ENCODE peak calls at places on chromosomes 2 and 18, in five cellular contexts. One of them, this sample, is unnamed.

GRCh38 chr18:49892148-49892924 is 79.0 kb upstream of the ACAA2 start:
- DNase-seq in fibroblast of lung: peak; percentile 70
- DNase-seq in CD8-positive, alpha-beta T cell: no peak
- DNase-seq in dorsolateral prefrontal cortex: no peak
- DNase-seq in effector memory CD4-positive, alpha-beta T cell: no peak
- DNase-seq in this sample: no peak

GRCh38 chr2:105746177-105747080 is 1.7 kb downstream of the NCK2 start:
- DNase-seq in fibroblast of lung: no peak
- DNase-seq in CD8-positive, alpha-beta T cell: peak; percentile 69
- DNase-seq in dorsolateral prefrontal cortex: no peak
- DNase-seq in effector memory CD4-positive, alpha-beta T cell: peak; percentile 75
- DNase-seq in this sample: no peak

GRCh38 chr2:36706021-36706328 is 9.5 kb downstream of the VIT start:
- DNase-seq in fibroblast of lung: no peak
- DNase-seq in CD8-positive, alpha-beta T cell: no peak
- DNase-seq in dorsolateral prefrontal cortex: no peak
- DNase-seq in effector memory CD4-positive, alpha-beta T cell: no peak
- DNase-seq in this sample: no peak

GRCh38 chr2:191688934-191689695 is 11.2 kb downstream of the NABP1 start:
- DNase-seq in fibroblast of lung: peak; percentile 90
- DNase-seq in CD8-positive, alpha-beta T cell: no peak
- DNase-seq in dorsolateral prefrontal cortex: no peak
- DNase-seq in effector memory CD4-positive, alpha-beta T cell: no peak
- DNase-seq in this sample: no peak

GRCh38 chr18:22195052-22195451 is 25.7 kb downstream of the GATA6 start:
- DNase-seq in fibroblast of lung: no peak
- DNase-seq in CD8-positive, alpha-beta T cell: no peak
- DNase-seq in dorsolateral prefrontal cortex: no peak
- DNase-seq in effector memory CD4-positive, alpha-beta T cell: no peak
- DNase-seq in this sample: no peak

GRCh38 chr2:160165996-160166395 is 34.1 kb downstream of the ITGB6 start:
- DNase-seq in fibroblast of lung: no peak
- DNase-seq in CD8-positive, alpha-beta T cell: no peak
- DNase-seq in dorsolateral prefrontal cortex: no peak
- DNase-seq in effector memory CD4-positive, alpha-beta T cell: no peak
- DNase-seq in this sample: no peak

GRCh38 chr2:59034791-59035190 is 793.7 kb upstream of the FANCL start:
- DNase-seq in fibroblast of lung: peak; percentile 1
- DNase-seq in CD8-positive, alpha-beta T cell: no peak
- DNase-seq in dorsolateral prefrontal cortex: no peak
- DNase-seq in effector memory CD4-positive, alpha-beta T cell: no peak
- DNase-seq in this sample: no peak

GRCh38 chr2:234981197-234982095 is 29.6 kb downstream of the SH3BP4 start:
- DNase-seq in fibroblast of lung: peak; percentile 100
- DNase-seq in CD8-positive, alpha-beta T cell: no peak
- DNase-seq in dorsolateral prefrontal cortex: no peak
- DNase-seq in effector memory CD4-positive, alpha-beta T cell: no peak
- DNase-seq in this sample: no peak

GRCh38 chr18:50675043-50675442 is 115.2 kb downstream of the MAPK4 start:
- DNase-seq in fibroblast of lung: no peak
- DNase-seq in CD8-positive, alpha-beta T cell: no peak
- DNase-seq in dorsolateral prefrontal cortex: no peak
- DNase-seq in effector memory CD4-positive, alpha-beta T cell: no peak
- DNase-seq in this sample: no peak

GRCh38 chr2:160406591-160407392 is 86.8 kb downstream of the RBMS1 start:
- DNase-seq in fibroblast of lung: peak; percentile 84
- DNase-seq in CD8-positive, alpha-beta T cell: peak; percentile 56
- DNase-seq in dorsolateral prefrontal cortex: no peak
- DNase-seq in effector memory CD4-positive, alpha-beta T cell: peak; percentile 72
- DNase-seq in this sample: peak; percentile 16

GRCh38 chr18:45871655-45872054 is 46.2 kb downstream of the SIGLEC15 start:
- DNase-seq in fibroblast of lung: no peak
- DNase-seq in CD8-positive, alpha-beta T cell: no peak
- DNase-seq in dorsolateral prefrontal cortex: no peak
- DNase-seq in effector memory CD4-positive, alpha-beta T cell: no peak
- DNase-seq in this sample: no peak

GRCh38 chr2:238727585-238728321 is 120.1 kb upstream of the TWIST2 start:
- DNase-seq in fibroblast of lung: peak; percentile 63
- DNase-seq in CD8-positive, alpha-beta T cell: no peak
- DNase-seq in dorsolateral prefrontal cortex: no peak
- DNase-seq in effector memory CD4-positive, alpha-beta T cell: no peak
- DNase-seq in this sample: no peak

GRCh38 chr2:11582526-11583202 is 48.8 kb downstream of the GREB1 start:
- DNase-seq in fibroblast of lung: peak; percentile 6
- DNase-seq in CD8-positive, alpha-beta T cell: peak; percentile 35
- DNase-seq in dorsolateral prefrontal cortex: peak; percentile 78
- DNase-seq in effector memory CD4-positive, alpha-beta T cell: peak; percentile 36
- DNase-seq in this sample: peak; percentile 11

GRCh38 chr2:36478332-36478738 is 119.6 kb downstream of the FEZ2 start:
- DNase-seq in fibroblast of lung: peak; percentile 93
- DNase-seq in CD8-positive, alpha-beta T cell: no peak
- DNase-seq in dorsolateral prefrontal cortex: no peak
- DNase-seq in effector memory CD4-positive, alpha-beta T cell: no peak
- DNase-seq in this sample: no peak

GRCh38 chr2:12897181-12897580 is 180.4 kb downstream of the TRIB2 start:
- DNase-seq in fibroblast of lung: no peak
- DNase-seq in CD8-positive, alpha-beta T cell: no peak
- DNase-seq in dorsolateral prefrontal cortex: no peak
- DNase-seq in effector memory CD4-positive, alpha-beta T cell: no peak
- DNase-seq in this sample: no peak

GRCh38 chr2:145402706-145403277 is 882.9 kb upstream of the ZEB2 start:
- DNase-seq in fibroblast of lung: peak; percentile 36
- DNase-seq in CD8-positive, alpha-beta T cell: no peak
- DNase-seq in dorsolateral prefrontal cortex: no peak
- DNase-seq in effector memory CD4-positive, alpha-beta T cell: no peak
- DNase-seq in this sample: no peak

GRCh38 chr2:73069855-73070650 is 1.5 kb downstream of the SFXN5 start:
- DNase-seq in fibroblast of lung: peak; percentile 48
- DNase-seq in CD8-positive, alpha-beta T cell: no peak
- DNase-seq in dorsolateral prefrontal cortex: no peak
- DNase-seq in effector memory CD4-positive, alpha-beta T cell: no peak
- DNase-seq in this sample: no peak

GRCh38 chr18:35876243-35876642 is 96.2 kb upstream of the RMP24 start:
- DNase-seq in fibroblast of lung: no peak
- DNase-seq in CD8-positive, alpha-beta T cell: no peak
- DNase-seq in dorsolateral prefrontal cortex: no peak
- DNase-seq in effector memory CD4-positive, alpha-beta T cell: no peak
- DNase-seq in this sample: no peak

GRCh38 chr2:45008296-45009129 is 739 bp downstream of the SIX2 start:
- DNase-seq in fibroblast of lung: peak; percentile 22
- DNase-seq in CD8-positive, alpha-beta T cell: no peak
- DNase-seq in dorsolateral prefrontal cortex: no peak
- DNase-seq in effector memory CD4-positive, alpha-beta T cell: no peak
- DNase-seq in this sample: no peak

GRCh38 chr2:116952254-116952653 is 862.2 kb upstream of the DDX18 start:
- DNase-seq in fibroblast of lung: no peak
- DNase-seq in CD8-positive, alpha-beta T cell: no peak
- DNase-seq in dorsolateral prefrontal cortex: no peak
- DNase-seq in effector memory CD4-positive, alpha-beta T cell: no peak
- DNase-seq in this sample: no peak

GRCh38 chr2:47312504-47312875 is 90.5 kb upstream of the MSH2 start:
- DNase-seq in fibroblast of lung: no peak
- DNase-seq in CD8-positive, alpha-beta T cell: no peak
- DNase-seq in dorsolateral prefrontal cortex: no peak
- DNase-seq in effector memory CD4-positive, alpha-beta T cell: no peak
- DNase-seq in this sample: no peak

GRCh38 chr2:105038383-105039061 is 653 bp downstream of the MRPS9 start:
- DNase-seq in fibroblast of lung: no peak
- DNase-seq in CD8-positive, alpha-beta T cell: no peak
- DNase-seq in dorsolateral prefrontal cortex: peak; percentile 33
- DNase-seq in effector memory CD4-positive, alpha-beta T cell: no peak
- DNase-seq in this sample: peak; percentile 33

GRCh38 chr2:45102579-45103117 is 93.4 kb upstream of the SIX2 start:
- DNase-seq in fibroblast of lung: no peak
- DNase-seq in CD8-positive, alpha-beta T cell: no peak
- DNase-seq in dorsolateral prefrontal cortex: no peak
- DNase-seq in effector memory CD4-positive, alpha-beta T cell: no peak
- DNase-seq in this sample: no peak

GRCh38 chr18:48007955-48008701 is 77.7 kb upstream of the SMAD2 start:
- DNase-seq in fibroblast of lung: peak; percentile 59
- DNase-seq in CD8-positive, alpha-beta T cell: peak; percentile 36
- DNase-seq in dorsolateral prefrontal cortex: no peak
- DNase-seq in effector memory CD4-positive, alpha-beta T cell: peak; percentile 27
- DNase-seq in this sample: no peak

GRCh38 chr18:80244956-80245730 is 2.2 kb downstream of the PARD6G start:
- DNase-seq in fibroblast of lung: no peak
- DNase-seq in CD8-positive, alpha-beta T cell: no peak
- DNase-seq in dorsolateral prefrontal cortex: no peak
- DNase-seq in effector memory CD4-positive, alpha-beta T cell: no peak
- DNase-seq in this sample: no peak

GRCh38 chr2:141271346-141271745 is 859.5 kb downstream of the LRP1B start:
- DNase-seq in fibroblast of lung: peak; percentile 2
- DNase-seq in CD8-positive, alpha-beta T cell: no peak
- DNase-seq in dorsolateral prefrontal cortex: no peak
- DNase-seq in effector memory CD4-positive, alpha-beta T cell: no peak
- DNase-seq in this sample: no peak

GRCh38 chr2:212730994-212731393 is 192.4 kb upstream of the ERBB4 start:
- DNase-seq in fibroblast of lung: no peak
- DNase-seq in CD8-positive, alpha-beta T cell: no peak
- DNase-seq in dorsolateral prefrontal cortex: no peak
- DNase-seq in effector memory CD4-positive, alpha-beta T cell: no peak
- DNase-seq in this sample: no peak

GRCh38 chr2:69997296-69998184 is 36.1 kb upstream of the ASPRV1 start:
- DNase-seq in fibroblast of lung: peak; percentile 58
- DNase-seq in CD8-positive, alpha-beta T cell: no peak
- DNase-seq in dorsolateral prefrontal cortex: no peak
- DNase-seq in effector memory CD4-positive, alpha-beta T cell: no peak
- DNase-seq in this sample: no peak

GRCh38 chr18:63162271-63163014 is 157.1 kb downstream of the BCL2 start:
- DNase-seq in fibroblast of lung: peak; percentile 45
- DNase-seq in CD8-positive, alpha-beta T cell: no peak
- DNase-seq in dorsolateral prefrontal cortex: no peak
- DNase-seq in effector memory CD4-positive, alpha-beta T cell: no peak
- DNase-seq in this sample: no peak

GRCh38 chr18:75546964-75547363 is 119.5 kb upstream of the SMIM21 start:
- DNase-seq in fibroblast of lung: no peak
- DNase-seq in CD8-positive, alpha-beta T cell: no peak
- DNase-seq in dorsolateral prefrontal cortex: no peak
- DNase-seq in effector memory CD4-positive, alpha-beta T cell: no peak
- DNase-seq in this sample: no peak

GRCh38 chr2:72127401-72128058 is 20.1 kb downstream of the CYP26B1 start:
- DNase-seq in fibroblast of lung: no peak
- DNase-seq in CD8-positive, alpha-beta T cell: no peak
- DNase-seq in dorsolateral prefrontal cortex: peak; percentile 11
- DNase-seq in effector memory CD4-positive, alpha-beta T cell: no peak
- DNase-seq in this sample: no peak

GRCh38 chr2:31384771-31385276 is 29.7 kb downstream of the XDH start:
- DNase-seq in fibroblast of lung: peak; percentile 98
- DNase-seq in CD8-positive, alpha-beta T cell: no peak
- DNase-seq in dorsolateral prefrontal cortex: no peak
- DNase-seq in effector memory CD4-positive, alpha-beta T cell: no peak
- DNase-seq in this sample: no peak

GRCh38 chr2:72718906-72719305 is 106.9 kb downstream of the EXOC6B start:
- DNase-seq in fibroblast of lung: no peak
- DNase-seq in CD8-positive, alpha-beta T cell: no peak
- DNase-seq in dorsolateral prefrontal cortex: no peak
- DNase-seq in effector memory CD4-positive, alpha-beta T cell: no peak
- DNase-seq in this sample: no peak

GRCh38 chr2:236114959-236115358 is 53.2 kb downstream of the GBX2 start:
- DNase-seq in fibroblast of lung: no peak
- DNase-seq in CD8-positive, alpha-beta T cell: no peak
- DNase-seq in dorsolateral prefrontal cortex: no peak
- DNase-seq in effector memory CD4-positive, alpha-beta T cell: no peak
- DNase-seq in this sample: no peak

GRCh38 chr2:120343100-120343432 is 2.9 kb upstream of the INHBB start:
- DNase-seq in fibroblast of lung: no peak
- DNase-seq in CD8-positive, alpha-beta T cell: no peak
- DNase-seq in dorsolateral prefrontal cortex: no peak
- DNase-seq in effector memory CD4-positive, alpha-beta T cell: no peak
- DNase-seq in this sample: no peak

GRCh38 chr2:120344991-120345975 is 653 bp upstream of the INHBB start:
- DNase-seq in fibroblast of lung: peak; percentile 18
- DNase-seq in CD8-positive, alpha-beta T cell: no peak
- DNase-seq in dorsolateral prefrontal cortex: no peak
- DNase-seq in effector memory CD4-positive, alpha-beta T cell: no peak
- DNase-seq in this sample: no peak

GRCh38 chr2:120343433-120344105 is 2.4 kb upstream of the INHBB start:
- DNase-seq in fibroblast of lung: peak; percentile 67
- DNase-seq in CD8-positive, alpha-beta T cell: peak; percentile 9
- DNase-seq in dorsolateral prefrontal cortex: peak; percentile 71
- DNase-seq in effector memory CD4-positive, alpha-beta T cell: peak; percentile 12
- DNase-seq in this sample: peak; percentile 70

GRCh38 chr2:120346034-120346666 is at the start of gene INHBB:
- DNase-seq in fibroblast of lung: peak; percentile 16
- DNase-seq in CD8-positive, alpha-beta T cell: no peak
- DNase-seq in dorsolateral prefrontal cortex: no peak
- DNase-seq in effector memory CD4-positive, alpha-beta T cell: no peak
- DNase-seq in this sample: no peak

GRCh38 chr2:120344214-120344990 is 1.5 kb upstream of the INHBB start:
- DNase-seq in fibroblast of lung: peak; percentile 8
- DNase-seq in CD8-positive, alpha-beta T cell: no peak
- DNase-seq in dorsolateral prefrontal cortex: no peak
- DNase-seq in effector memory CD4-positive, alpha-beta T cell: no peak
- DNase-seq in this sample: no peak
- H3K27ac ChIP-seq in fibroblast of lung: no peak overlapping the region
- H3K27ac ChIP-seq in CD8-positive, alpha-beta T cell: no peak overlapping the region
- H3K27ac ChIP-seq in dorsolateral prefrontal cortex: no peak overlapping the region
- H3K27ac ChIP-seq in effector memory CD4-positive, alpha-beta T cell: no peak overlapping the region
- H3K27ac ChIP-seq in this sample: no peak overlapping the region

GRCh38 chr2:28709101-28709500 is 42.5 kb upstream of the PPP1CB start:
- DNase-seq in fibroblast of lung: no peak
- DNase-seq in CD8-positive, alpha-beta T cell: no peak
- DNase-seq in dorsolateral prefrontal cortex: no peak
- DNase-seq in effector memory CD4-positive, alpha-beta T cell: no peak
- DNase-seq in this sample: no peak
- H3K27ac ChIP-seq in fibroblast of lung: no peak overlapping the region
- H3K27ac ChIP-seq in CD8-positive, alpha-beta T cell: no peak overlapping the region
- H3K27ac ChIP-seq in dorsolateral prefrontal cortex: no peak overlapping the region
- H3K27ac ChIP-seq in effector memory CD4-positive, alpha-beta T cell: no peak overlapping the region
- H3K27ac ChIP-seq in this sample: peak overlapping the region; percentile 8

GRCh38 chr2:84958135-84959044 is 12.6 kb upstream of the KCMF1 start:
- DNase-seq in fibroblast of lung: peak; percentile 97
- DNase-seq in CD8-positive, alpha-beta T cell: no peak
- DNase-seq in dorsolateral prefrontal cortex: no peak
- DNase-seq in effector memory CD4-positive, alpha-beta T cell: no peak
- DNase-seq in this sample: no peak
- H3K27ac ChIP-seq in fibroblast of lung: peak overlapping the region; percentile 73
- H3K27ac ChIP-seq in CD8-positive, alpha-beta T cell: no peak overlapping the region
- H3K27ac ChIP-seq in dorsolateral prefrontal cortex: no peak overlapping the region
- H3K27ac ChIP-seq in effector memory CD4-positive, alpha-beta T cell: no peak overlapping the region
- H3K27ac ChIP-seq in this sample: no peak overlapping the region

DNA sequence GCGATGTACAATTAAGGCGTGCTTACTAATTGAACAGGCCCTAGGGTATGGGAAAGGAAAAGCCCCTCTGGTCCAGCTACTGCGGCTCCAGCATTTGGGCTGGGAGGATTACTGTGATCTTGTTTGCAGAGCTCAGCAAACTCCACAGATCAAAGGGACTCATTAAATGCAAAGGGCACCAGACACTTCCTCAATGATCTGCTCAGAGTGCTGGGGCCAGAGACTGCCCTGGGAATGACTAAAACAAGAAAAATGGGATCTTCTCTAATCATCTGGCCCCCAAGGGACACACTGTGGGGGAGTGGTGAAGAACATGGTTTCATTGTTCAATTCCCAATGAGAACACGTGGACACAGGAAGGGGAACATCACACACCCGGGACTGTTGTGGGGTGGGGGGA is 85.0 kb downstream of the MARCHF4 start:
- DNase-seq in fibroblast of lung: no peak
- DNase-seq in CD8-positive, alpha-beta T cell: no peak
- DNase-seq in dorsolateral prefrontal cortex: no peak
- DNase-seq in effector memory CD4-positive, alpha-beta T cell: no peak
- DNase-seq in this sample: no peak
- H3K27ac ChIP-seq in fibroblast of lung: no peak overlapping the region
- H3K27ac ChIP-seq in CD8-positive, alpha-beta T cell: no peak overlapping the region
- H3K27ac ChIP-seq in dorsolateral prefrontal cortex: no peak overlapping the region
- H3K27ac ChIP-seq in effector memory CD4-positive, alpha-beta T cell: no peak overlapping the region
- H3K27ac ChIP-seq in this sample: no peak overlapping the region